ENCODE peak calls at places on chromosomes 3 and 15, in six cellular contexts. One of them, this sample, is unnamed.

GRCh38 chr15:62067448-62068044 is 769 bp downstream of the C2CD4A start:
- DNase-seq in MG63: peak; percentile 13
- DNase-seq in T-helper 2 cell: peak; percentile 17
- DNase-seq in activated CD4-positive, alpha-beta memory T cell treated with anti-CD3 and anti-CD28 coated beads, Interleukin-2, amount 10 ng/mL, durations not matched to agents 7 days and 5 days: no peak
- DNase-seq in stimulated activated CD8-positive, alpha-beta memory T cell treated with anti-CD3 and anti-CD28 coated beads, Interleukin-7, amount 100 ng/mL, for 1 hour: no peak
- DNase-seq in HFFc6: no peak
- DNase-seq in this sample: peak; percentile 10

GRCh38 chr3:9600597-9600996 is 47.0 kb upstream of the LHFPL4 start:
- DNase-seq in MG63: peak; percentile 57
- DNase-seq in T-helper 2 cell: no peak
- DNase-seq in activated CD4-positive, alpha-beta memory T cell treated with anti-CD3 and anti-CD28 coated beads, Interleukin-2, amount 10 ng/mL, durations not matched to agents 7 days and 5 days: no peak
- DNase-seq in stimulated activated CD8-positive, alpha-beta memory T cell treated with anti-CD3 and anti-CD28 coated beads, Interleukin-7, amount 100 ng/mL, for 1 hour: no peak
- DNase-seq in HFFc6: no peak
- DNase-seq in this sample: no peak

GRCh38 chr15:31178705-31179104 is 77.2 kb upstream of the TRPM1 start:
- DNase-seq in MG63: no peak
- DNase-seq in T-helper 2 cell: no peak
- DNase-seq in activated CD4-positive, alpha-beta memory T cell treated with anti-CD3 and anti-CD28 coated beads, Interleukin-2, amount 10 ng/mL, durations not matched to agents 7 days and 5 days: no peak
- DNase-seq in stimulated activated CD8-positive, alpha-beta memory T cell treated with anti-CD3 and anti-CD28 coated beads, Interleukin-7, amount 100 ng/mL, for 1 hour: no peak
- DNase-seq in HFFc6: no peak
- DNase-seq in this sample: no peak

GRCh38 chr3:132228923-132229322 is 88.3 kb upstream of the ACP3 start:
- DNase-seq in MG63: no peak
- DNase-seq in T-helper 2 cell: no peak
- DNase-seq in activated CD4-positive, alpha-beta memory T cell treated with anti-CD3 and anti-CD28 coated beads, Interleukin-2, amount 10 ng/mL, durations not matched to agents 7 days and 5 days: no peak
- DNase-seq in stimulated activated CD8-positive, alpha-beta memory T cell treated with anti-CD3 and anti-CD28 coated beads, Interleukin-7, amount 100 ng/mL, for 1 hour: no peak
- DNase-seq in HFFc6: peak; percentile 32
- DNase-seq in this sample: no peak

GRCh38 chr3:45554001-45554691 is 40.4 kb upstream of the LIMD1 start:
- DNase-seq in MG63: no peak
- DNase-seq in T-helper 2 cell: no peak
- DNase-seq in activated CD4-positive, alpha-beta memory T cell treated with anti-CD3 and anti-CD28 coated beads, Interleukin-2, amount 10 ng/mL, durations not matched to agents 7 days and 5 days: no peak
- DNase-seq in stimulated activated CD8-positive, alpha-beta memory T cell treated with anti-CD3 and anti-CD28 coated beads, Interleukin-7, amount 100 ng/mL, for 1 hour: no peak
- DNase-seq in HFFc6: no peak
- DNase-seq in this sample: no peak

GRCh38 chr15:35907507-35907906 is 361.5 kb upstream of the DPH6 start:
- DNase-seq in MG63: no peak
- DNase-seq in T-helper 2 cell: no peak
- DNase-seq in activated CD4-positive, alpha-beta memory T cell treated with anti-CD3 and anti-CD28 coated beads, Interleukin-2, amount 10 ng/mL, durations not matched to agents 7 days and 5 days: no peak
- DNase-seq in stimulated activated CD8-positive, alpha-beta memory T cell treated with anti-CD3 and anti-CD28 coated beads, Interleukin-7, amount 100 ng/mL, for 1 hour: no peak
- DNase-seq in HFFc6: no peak
- DNase-seq in this sample: no peak

GRCh38 chr3:152021951-152022461 is 148.6 kb downstream of the SUCNR1 start:
- DNase-seq in MG63: peak; percentile 95
- DNase-seq in T-helper 2 cell: no peak
- DNase-seq in activated CD4-positive, alpha-beta memory T cell treated with anti-CD3 and anti-CD28 coated beads, Interleukin-2, amount 10 ng/mL, durations not matched to agents 7 days and 5 days: no peak
- DNase-seq in stimulated activated CD8-positive, alpha-beta memory T cell treated with anti-CD3 and anti-CD28 coated beads, Interleukin-7, amount 100 ng/mL, for 1 hour: no peak
- DNase-seq in HFFc6: peak; percentile 26
- DNase-seq in this sample: no peak

GRCh38 chr15:42621386-42621785 is 46.0 kb downstream of the STARD9 start:
- DNase-seq in MG63: no peak
- DNase-seq in T-helper 2 cell: no peak
- DNase-seq in activated CD4-positive, alpha-beta memory T cell treated with anti-CD3 and anti-CD28 coated beads, Interleukin-2, amount 10 ng/mL, durations not matched to agents 7 days and 5 days: no peak
- DNase-seq in stimulated activated CD8-positive, alpha-beta memory T cell treated with anti-CD3 and anti-CD28 coated beads, Interleukin-7, amount 100 ng/mL, for 1 hour: no peak
- DNase-seq in HFFc6: no peak
- DNase-seq in this sample: no peak

GRCh38 chr3:134079111-134079531 is 49.4 kb upstream of the SLCO2A1 start:
- DNase-seq in MG63: no peak
- DNase-seq in T-helper 2 cell: no peak
- DNase-seq in activated CD4-positive, alpha-beta memory T cell treated with anti-CD3 and anti-CD28 coated beads, Interleukin-2, amount 10 ng/mL, durations not matched to agents 7 days and 5 days: peak; percentile 6
- DNase-seq in stimulated activated CD8-positive, alpha-beta memory T cell treated with anti-CD3 and anti-CD28 coated beads, Interleukin-7, amount 100 ng/mL, for 1 hour: no peak
- DNase-seq in HFFc6: no peak
- DNase-seq in this sample: no peak